ENCODE peak calls at places on chromosomes 5 and 9, in five cellular contexts. Q, L, D, H and M are unnamed samples. For H3K4me1, the result is how much of the 10 kb centered on the place peaks cover.

GRCh38 chr9:134263575-134263974 is 62.7 kb upstream of the RXRA start:
- DNase-seq in Q (no peak), L (no peak), D (no peak), H (no peak), M (no peak)

GRCh38 chr9:127730799-127731410 is 4.2 kb downstream of the TOR2A start:
- DNase-seq in Q (no peak), L (no peak), D (no peak), H (no peak), M (no peak)

GRCh38 chr5:161189452-161189851 is 337.4 kb upstream of the ATP10B start:
- DNase-seq in Q (no peak), L (no peak), D (no peak), H (no peak), M (no peak)

GRCh38 chr5:141902416-141902815 is 21.3 kb upstream of the DELE1 start:
- DNase-seq in Q (no peak), L (no peak), D (no peak), H (no peak), M (no peak)

GRCh38 chr9:3863686-3864085 is 337.9 kb upstream of the RFX3 start:
- DNase-seq in Q (no peak), L (no peak), D (no peak), H (no peak), M (no peak)

GRCh38 chr9:126708178-126708577 is 94.5 kb downstream of the LMX1B start:
- DNase-seq in Q (peak), L (peak), D (no peak), H (peak), M (peak)

GRCh38 chr5:93611900-93612898 is 29.2 kb downstream of the NR2F1 start:
- DNase-seq in Q (no peak), L (no peak), D (no peak), H (peak), M (no peak)

GRCh38 chr5:153352685-153353219 is 137.7 kb upstream of the GRIA1 start:
- DNase-seq in Q (no peak), L (no peak), D (no peak), H (no peak), M (no peak)

GRCh38 chr5:134110382-134110781 is 4.1 kb upstream of the TCF7 start:
- DNase-seq in Q (no peak), L (no peak), D (no peak), H (no peak), M (no peak)

GRCh38 chr5:179266291-179267070 is 78.8 kb downstream of the ADAMTS2 start:
- DNase-seq in Q (peak), L (peak), D (peak), H (no peak), M (peak)

GRCh38 chr9:108655818-108656217 is 200.0 kb downstream of the ACTL7B start:
- DNase-seq in Q (no peak), L (no peak), D (no peak), H (no peak), M (no peak)

DNA sequence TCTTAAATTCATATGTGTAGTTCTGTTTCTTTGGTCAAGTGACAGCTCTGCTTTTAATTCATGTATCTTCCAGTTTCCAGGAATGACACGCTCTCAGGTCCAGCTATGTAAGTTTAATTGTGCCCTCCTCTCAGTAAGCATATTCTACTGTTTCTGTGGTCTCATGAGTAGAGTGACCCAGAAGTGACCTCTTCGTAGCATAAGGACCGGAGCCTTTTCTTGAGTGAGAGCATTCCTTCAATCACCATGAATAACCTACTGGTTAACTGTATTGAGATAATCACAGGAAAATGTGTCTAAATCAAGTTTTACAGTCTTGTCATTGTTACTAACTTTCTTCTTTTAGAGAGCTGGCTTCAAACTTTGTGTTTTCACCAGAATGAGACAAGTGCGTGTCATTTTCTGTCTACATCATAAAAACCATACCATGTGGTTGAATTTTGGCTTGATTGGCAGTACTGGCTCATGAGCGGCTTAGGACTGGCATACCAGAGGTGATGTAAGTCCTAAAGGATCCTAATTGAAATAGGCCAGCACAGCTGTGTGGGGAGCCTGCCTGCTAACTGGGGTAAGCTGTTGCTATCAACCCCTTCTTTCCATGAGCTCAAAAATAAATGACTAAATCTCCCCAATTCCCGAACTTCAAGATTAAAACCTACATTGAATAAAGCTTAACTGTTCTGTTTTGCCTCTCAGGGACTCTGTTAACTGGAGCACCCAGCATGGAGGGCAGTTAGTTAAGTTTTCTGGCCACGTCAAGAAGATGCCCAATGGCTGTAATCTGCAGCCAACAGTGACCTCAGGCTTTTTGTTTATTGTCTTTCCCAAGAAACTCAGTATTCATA is 4.8 kb downstream of the ADAMTSL1 start:
- DNase-seq in Q (no peak), L (no peak), D (no peak), H (no peak), M (no peak)
- H3K4me1 ChIP-seq in Q (under half), L (under half), D (under half), H (under half), M (under half)

GRCh38 chr5:176416123-176416924 is at the start of gene CLTB:
- DNase-seq in Q (peak), L (peak), D (peak), H (peak), M (peak)
- TF ChIP-seq POLR2A in Q (peak), L (no peak), D (peak), H (peak), M (peak)

GRCh38 chr9:120510816-120511215 is 69.2 kb downstream of the CDK5RAP2 start:
- DNase-seq in Q (no peak), L (no peak), D (no peak), H (no peak), M (no peak)

GRCh38 chr9:120505186-120505585 is 74.8 kb downstream of the CDK5RAP2 start:
- DNase-seq in Q (no peak), L (no peak), D (no peak), H (no peak), M (no peak)

GRCh38 chr9:120513825-120514598 is 66.0 kb downstream of the CDK5RAP2 start:
- DNase-seq in Q (no peak), L (no peak), D (no peak), H (no peak), M (no peak)

GRCh38 chr9:120507936-120508510 is 71.9 kb downstream of the CDK5RAP2 start:
- DNase-seq in Q (no peak), L (no peak), D (no peak), H (no peak), M (no peak)
- TF ChIP-seq CTCF in Q (no peak), L (no peak), D (no peak), H (no peak), M (no peak)

GRCh38 chr5:96121362-96121761 is 159.7 kb upstream of the ELL2 start:
- DNase-seq in Q (no peak), L (peak), D (no peak), H (no peak), M (no peak)

GRCh38 chr5:96123418-96123817 is 161.8 kb upstream of the ELL2 start:
- DNase-seq in Q (no peak), L (no peak), D (no peak), H (no peak), M (no peak)

GRCh38 chr5:96117863-96118651 is 156.4 kb upstream of the ELL2 start:
- DNase-seq in Q (no peak), L (peak), D (no peak), H (no peak), M (no peak)

GRCh38 chr5:96124589-96124988 is 162.9 kb upstream of the ELL2 start:
- DNase-seq in Q (no peak), L (no peak), D (no peak), H (no peak), M (no peak)

DNA sequence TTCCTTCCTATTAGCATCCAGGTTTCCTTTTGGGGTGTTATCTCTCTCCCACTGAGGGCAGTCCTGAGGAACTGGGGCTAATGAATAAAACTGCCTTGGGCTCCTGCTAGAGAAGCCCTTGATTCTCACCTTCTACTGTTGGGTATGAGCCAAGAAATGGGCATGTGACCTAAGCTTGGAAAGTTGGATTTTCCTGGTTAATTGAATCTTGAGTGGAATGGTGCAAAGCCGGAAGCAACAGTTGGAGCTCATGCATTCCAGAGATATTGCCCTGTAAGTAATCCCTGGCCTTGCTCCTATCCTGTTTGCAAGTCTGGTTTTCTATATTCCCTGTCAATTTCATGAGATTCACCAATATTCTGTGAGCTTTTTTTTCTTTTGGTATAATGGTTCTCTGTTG is 158.5 kb upstream of the ELL2 start:
- DNase-seq in Q (no peak), L (no peak), D (no peak), H (no peak), M (no peak)
- H3K4me1 ChIP-seq in Q (under half), L (half or more), D (under half), H (under half), M (under half)

GRCh38 chr9:135480071-135480941 is 724 bp downstream of the PPP1R26 start:
- DNase-seq in Q (no peak), L (peak), D (no peak), H (peak), M (no peak)
- TF ChIP-seq POLR2A in Q (no peak), L (no peak), D (no peak), H (no peak), M (peak)

DNA sequence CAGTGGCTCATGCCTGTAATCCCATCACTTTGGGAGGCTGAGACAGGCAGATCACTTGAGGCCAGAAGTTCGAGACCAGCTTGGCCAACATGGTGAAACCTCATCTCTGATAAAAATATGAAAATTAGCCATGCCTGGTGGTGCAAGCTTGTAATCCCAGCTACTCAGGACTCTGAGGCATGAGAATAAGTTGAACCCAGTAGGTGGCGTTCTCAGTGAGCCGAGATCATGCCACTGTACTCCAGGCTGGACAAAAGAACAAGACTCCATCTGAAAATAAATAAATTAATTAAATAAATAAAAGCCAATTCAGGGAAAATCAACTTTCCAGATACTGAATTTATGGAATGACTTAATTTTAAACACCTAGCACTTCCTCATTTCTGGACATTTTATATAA is 1722.1 kb downstream of the MAT2B start:
- DNase-seq in Q (no peak), L (peak), D (no peak), H (no peak), M (no peak)
- TF ChIP-seq CTCF in Q (no peak), L (no peak), D (no peak), H (no peak), M (no peak)

GRCh38 chr5:127665641-127666040 is 16.8 kb downstream of the CTXN3 start:
- DNase-seq in Q (no peak), L (no peak), D (no peak), H (no peak), M (no peak)
- H3K4me1 ChIP-seq in Q (under half), L (under half), D (under half), H (under half), M (under half)

GRCh38 chr9:137044502-137045177 is 1.3 kb downstream of the NPDC1 start:
- DNase-seq in Q (no peak), L (peak), D (peak), H (peak), M (no peak)
- TF ChIP-seq POLR2A in Q (peak), L (no peak), D (no peak), H (no peak), M (no peak)

GRCh38 chr5:139481580-139482049 is 943 bp downstream of the STING1 start:
- DNase-seq in Q (no peak), L (no peak), D (peak), H (no peak), M (no peak)

GRCh38 chr5:139481122-139481533 is 1.4 kb downstream of the STING1 start:
- DNase-seq in Q (no peak), L (no peak), D (peak), H (peak), M (no peak)

GRCh38 chr5:139488269-139488668 is 5.7 kb upstream of the STING1 start:
- DNase-seq in Q (peak), L (no peak), D (peak), H (no peak), M (peak)

GRCh38 chr5:139486201-139486600 is 3.6 kb upstream of the STING1 start:
- DNase-seq in Q (no peak), L (no peak), D (no peak), H (no peak), M (no peak)

DNA sequence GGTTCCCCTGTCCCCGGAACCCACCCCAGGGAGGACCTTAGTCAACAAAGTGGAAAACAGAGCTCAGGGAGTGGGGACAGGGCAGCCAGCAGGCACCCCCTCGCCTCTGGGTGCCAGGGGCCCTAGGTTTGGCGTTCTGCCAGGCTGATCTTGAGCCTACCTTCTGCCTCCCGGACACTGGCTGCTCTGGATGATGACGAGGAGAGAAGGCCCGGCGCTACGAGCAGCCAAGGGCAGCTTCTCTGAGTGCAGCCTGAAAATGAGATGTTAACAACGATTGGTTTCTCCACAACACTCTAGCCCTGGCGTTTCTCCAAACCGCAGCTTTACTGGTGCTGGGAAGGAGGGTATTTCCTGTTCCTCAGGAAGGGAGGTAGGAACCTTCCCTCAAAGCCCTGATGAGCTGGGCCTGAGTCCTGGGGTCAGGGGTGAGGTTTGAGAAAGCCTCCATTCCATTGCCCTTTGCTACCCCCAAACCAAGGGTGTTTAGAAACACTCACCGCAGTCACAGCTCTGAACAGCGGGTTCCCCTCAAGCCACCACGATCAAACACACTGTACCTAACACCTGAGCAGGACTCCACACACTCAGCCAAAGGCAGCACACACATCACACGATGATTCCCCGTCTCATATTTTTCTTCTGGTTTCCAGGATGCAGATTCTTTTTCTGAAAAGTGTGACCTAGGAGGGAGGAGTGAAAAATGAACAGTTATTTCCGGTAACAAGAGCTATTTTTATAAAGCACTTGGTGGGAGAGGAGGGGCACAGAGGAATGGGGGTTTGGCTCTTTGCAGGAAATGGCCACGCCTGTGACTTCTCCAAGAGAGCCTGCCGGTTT is at the start of gene STING1:
- DNase-seq in Q (peak), L (peak), D (peak), H (peak), M (peak)
- TF ChIP-seq CTCF in Q (no peak), L (no peak), D (no peak), H (no peak), M (no peak)

GRCh38 chr5:39068099-39068498 is 6.1 kb downstream of the RICTOR start:
- DNase-seq in Q (no peak), L (no peak), D (no peak), H (no peak), M (no peak)
- H3K4me1 ChIP-seq in Q (under half), L (half or more), D (under half), H (under half), M (under half)